ENCODE peak calls at places on chromosomes 16 and 17, in ten cellular contexts. S is HCT116, X is lower lobe of right lung, F is right atrium auricular region, W is GM06990, E is brain microvascular endothelial cell, U is OCI-LY7, Q is ovary, R is Panc1, Y is PC-3. H is an unnamed sample.

GRCh38 chr16:79047337-79047736 is 553.2 kb downstream of the MAF start:
- DNase-seq in R (peak; percentile 5), W (no peak), F (no peak), E (no peak), X (no peak), U (peak; percentile 27), S (no peak), Q (no peak), Y (peak; percentile 18), H (no peak)

GRCh38 chr17:40062347-40063033 is at the start of gene THRA:
- DNase-seq in E (no peak), F (no peak), U (peak; percentile 76), X (peak; percentile 82), W (peak; percentile 63), Q (peak; percentile 78), S (no peak), R (no peak), Y (peak; percentile 55), H (peak; percentile 73)

GRCh38 chr16:17475104-17475503 is 4.3 kb upstream of the XYLT1 start:
- DNase-seq in Q (no peak), E (no peak), U (no peak), F (peak; percentile 28), X (no peak), W (no peak), Y (no peak), S (no peak), R (no peak), H (no peak)

GRCh38 chr16:81522141-81522701 is 77.6 kb downstream of the CMIP start:
- DNase-seq in S (peak; percentile 85), Y (peak; percentile 18), U (no peak), X (peak; percentile 28), E (no peak), R (no peak), F (no peak), Q (no peak), W (no peak), H (no peak)

GRCh38 chr17:30323895-30324319 is 9.9 kb downstream of the TMIGD1 start:
- DNase-seq in W (no peak), F (no peak), R (no peak), X (no peak), Y (peak; percentile 77), Q (no peak), E (peak; percentile 70), U (peak; percentile 55), S (peak; percentile 35), H (peak; percentile 38)

GRCh38 chr17:69949931-69950330 is 125.1 kb upstream of the KCNJ16 start:
- DNase-seq in E (no peak), F (no peak), R (no peak), X (no peak), Y (no peak), U (no peak), S (no peak), W (no peak), Q (no peak), H (no peak)

GRCh38 chr17:2120550-2121335 is 65.8 kb downstream of the HIC1 start:
- DNase-seq in X (no peak), Q (no peak), R (no peak), Y (no peak), F (no peak), U (no peak), W (no peak), E (no peak), S (no peak), H (no peak)

GRCh38 chr16:60905806-60906205 is 1130.4 kb downstream of the CDH8 start:
- DNase-seq in U (no peak), Y (no peak), S (no peak), R (no peak), W (no peak), E (no peak), X (no peak), Q (no peak), F (no peak), H (no peak)

GRCh38 chr16:46783800-46784199 is 35.7 kb upstream of the MYLK3 start:
- DNase-seq in F (no peak), W (no peak), X (no peak), E (no peak), U (no peak), Q (no peak), Y (no peak), S (no peak), R (no peak), H (no peak)

GRCh38 chr16:5015351-5015750 is 18.4 kb downstream of the NAGPA start:
- DNase-seq in U (no peak), S (no peak), W (no peak), X (no peak), Q (no peak), E (no peak), R (no peak), F (no peak), Y (no peak), H (no peak)

GRCh38 chr17:45240905-45241314 is 19.2 kb downstream of the FMNL1 start:
- DNase-seq in Q (no peak), W (no peak), X (no peak), S (no peak), R (no peak), F (no peak), U (no peak), Y (no peak), E (no peak), H (no peak)

GRCh38 chr16:52469091-52469490 is 77.9 kb downstream of the TOX3 start:
- DNase-seq in X (no peak), Y (no peak), Q (no peak), S (no peak), E (no peak), F (no peak), R (no peak), U (no peak), W (no peak), H (no peak)

GRCh38 chr16:9139965-9140364 is 48.5 kb downstream of the HAPSTR1 start:
- DNase-seq in Q (no peak), S (peak; percentile 59), R (no peak), W (peak; percentile 43), E (peak; percentile 25), U (peak; percentile 79), F (no peak), Y (peak; percentile 29), X (peak; percentile 20), H (no peak)

GRCh38 chr17:45307290-45308015 is 9.4 kb downstream of the MAP3K14 start:
- DNase-seq in X (no peak), W (peak; percentile 76), Y (peak; percentile 91), R (no peak), E (peak; percentile 77), S (no peak), F (no peak), U (peak; percentile 77), Q (peak; percentile 41), H (peak; percentile 54)

GRCh38 chr17:53191878-53192277 is 630.8 kb upstream of the KIF2B start:
- DNase-seq in Y (no peak), X (no peak), W (no peak), F (no peak), R (no peak), U (peak; percentile 6), S (no peak), Q (no peak), E (no peak), H (no peak)

GRCh38 chr17:2214887-2215615 is 88.5 kb downstream of the SMG6 start:
- DNase-seq in E (peak; percentile 79), R (no peak), S (no peak), F (peak; percentile 61), Y (no peak), X (no peak), W (no peak), U (peak; percentile 31), Q (no peak), H (peak; percentile 27)

DNA sequence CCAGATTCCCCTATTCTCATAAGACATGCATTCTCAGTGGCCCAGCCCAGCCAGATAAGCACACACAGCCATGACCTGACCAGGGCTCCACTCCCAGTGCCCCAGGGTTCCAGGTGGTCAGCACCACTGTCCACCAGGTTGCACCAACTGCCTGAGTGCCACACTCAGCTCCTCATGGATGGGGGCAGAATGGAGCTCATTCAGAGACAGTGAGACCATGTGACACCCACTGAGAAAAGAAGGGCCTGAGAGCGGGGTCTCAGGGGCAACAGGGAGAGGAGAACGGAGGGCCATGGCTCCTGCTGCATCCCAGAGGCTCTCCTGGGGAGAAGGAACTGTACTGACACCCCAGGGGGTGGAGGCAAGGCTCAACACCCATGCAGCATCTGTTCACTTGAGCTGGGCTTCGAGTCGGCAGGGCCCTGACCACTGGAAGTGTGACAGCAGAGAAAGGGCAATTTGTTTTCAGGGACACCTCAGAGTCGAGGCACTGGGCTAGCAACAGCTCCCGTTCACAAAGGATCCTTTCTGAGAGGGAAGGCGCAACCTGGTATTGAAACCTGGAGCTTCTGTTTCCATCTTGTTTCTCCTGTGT is 18.7 kb upstream of the SLC38A8 start:
- DNase-seq in E (no peak), X (no peak), Y (no peak), U (no peak), S (no peak), W (no peak), F (no peak), Q (no peak), R (no peak), H (no peak)
- H3K36me3 ChIP-seq in E (peaks cover 67% of the 10 kb centered on the region), X (peaks cover 100% of the 10 kb centered on the region), Y (peaks cover 25% of the 10 kb centered on the region), U (peaks cover 89% of the 10 kb centered on the region), S (peaks cover 32% of the 10 kb centered on the region), W (peaks cover 32% of the 10 kb centered on the region), F (peaks cover 74% of the 10 kb centered on the region), Q (no peaks in the 10 kb centered on the region), R (peaks cover 6% of the 10 kb centered on the region), H (peaks cover 29% of the 10 kb centered on the region)

GRCh38 chr17:48930435-48930873 is 14.2 kb downstream of the SNF8 start:
- DNase-seq in Y (no peak), F (no peak), U (no peak), E (no peak), W (no peak), S (no peak), X (no peak), R (no peak), Q (no peak), H (no peak)
- H3K36me3 ChIP-seq in Y (peaks cover 85% of the 10 kb centered on the region), F (peaks cover 88% of the 10 kb centered on the region), U (peaks cover 96% of the 10 kb centered on the region), E (peaks cover 93% of the 10 kb centered on the region), W (peaks cover 37% of the 10 kb centered on the region), S (peaks cover 76% of the 10 kb centered on the region), X (peaks cover 97% of the 10 kb centered on the region), R (peaks cover 53% of the 10 kb centered on the region), Q (peaks cover 3% of the 10 kb centered on the region), H (peaks cover 7% of the 10 kb centered on the region)

DNA sequence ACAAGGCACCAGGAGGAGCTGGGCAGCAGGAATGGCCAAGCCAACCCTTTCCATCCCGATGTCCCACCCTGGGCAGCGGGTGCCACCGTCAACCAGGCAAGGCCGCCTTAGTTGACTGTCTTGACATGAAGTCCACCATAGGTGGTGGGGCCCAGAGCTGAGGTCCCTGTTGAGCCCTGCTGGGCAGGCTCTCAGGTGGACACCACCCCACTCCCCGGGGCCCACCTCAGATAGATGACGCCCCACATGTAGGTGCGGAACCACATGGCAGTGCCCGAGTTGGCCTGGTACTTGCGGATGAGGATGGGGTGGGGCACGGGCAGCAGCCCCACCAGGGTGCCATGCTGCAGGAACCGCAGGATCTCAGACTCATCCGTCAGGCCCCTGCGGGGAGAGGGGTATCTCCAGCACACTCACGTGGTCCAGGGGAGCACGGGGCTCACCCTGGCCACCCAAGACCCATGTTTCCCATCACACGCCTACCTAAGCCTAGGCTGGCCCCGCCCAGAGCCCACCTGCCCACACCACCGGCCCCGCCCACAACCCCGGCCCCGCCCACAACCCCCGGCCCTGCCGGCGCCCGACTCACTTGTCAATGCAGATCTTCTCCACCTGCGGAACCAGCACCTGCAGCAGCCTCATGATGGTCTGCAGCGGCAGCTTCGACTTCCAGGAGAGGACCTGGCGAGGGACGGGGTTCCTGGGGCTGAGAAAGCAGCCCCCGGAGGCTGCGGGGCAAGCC is 16.2 kb downstream of the OTOP3 start:
- DNase-seq in F (no peak), U (no peak), R (no peak), W (no peak), X (no peak), E (no peak), S (no peak), Q (no peak), Y (no peak), H (no peak)
- H3K36me3 ChIP-seq in F (no peaks in the 10 kb centered on the region), U (no peaks in the 10 kb centered on the region), R (no peaks in the 10 kb centered on the region), W (no peaks in the 10 kb centered on the region), X (peaks cover 4% of the 10 kb centered on the region), E (no peaks in the 10 kb centered on the region), S (no peaks in the 10 kb centered on the region), Q (no peaks in the 10 kb centered on the region), Y (no peaks in the 10 kb centered on the region), H (no peaks in the 10 kb centered on the region)

GRCh38 chr16:85738878-85739715 is 11.8 kb downstream of the C16orf74 start:
- DNase-seq in X (no peak), S (no peak), U (no peak), Q (no peak), Y (no peak), W (no peak), R (no peak), F (no peak), E (no peak), H (no peak)
- H3K36me3 ChIP-seq in X (no peaks in the 10 kb centered on the region), S (peaks cover 5% of the 10 kb centered on the region), U (no peaks in the 10 kb centered on the region), Q (no peaks in the 10 kb centered on the region), Y (peaks cover 7% of the 10 kb centered on the region), W (no peaks in the 10 kb centered on the region), R (no peaks in the 10 kb centered on the region), F (no peaks in the 10 kb centered on the region), E (no peaks in the 10 kb centered on the region), H (no peaks in the 10 kb centered on the region)

H was measured in naive thymus-derived CD4-positive, alpha-beta T cell.